ENCODE peak calls at places on chromosomes 12 and 14, in five cellular contexts. One of them, this sample, is unnamed. For H3K4me1 and H3K9me3, the result is how much of the 10 kb centered on the place peaks cover.

GRCh38 chr12:22625671-22626251 is 790 bp downstream of the ETNK1 start:
- DNase-seq in fibroblast of lung: peak
- DNase-seq in cardiac muscle cell: peak
- DNase-seq in upper lobe of right lung: no peak
- DNase-seq in CD8-positive, alpha-beta T cell: peak
- DNase-seq in this sample: peak

GRCh38 chr12:1828863-1829262 is 8.5 kb downstream of the LRTM2 start:
- DNase-seq in CD8-positive, alpha-beta T cell: no peak
- DNase-seq in fibroblast of lung: no peak
- DNase-seq in cardiac muscle cell: no peak
- DNase-seq in upper lobe of right lung: no peak
- DNase-seq in this sample: no peak

GRCh38 chr14:103404920-103405319 is 19.7 kb downstream of the MARK3 start:
- DNase-seq in fibroblast of lung: peak
- DNase-seq in upper lobe of right lung: no peak
- DNase-seq in cardiac muscle cell: peak
- DNase-seq in CD8-positive, alpha-beta T cell: no peak
- DNase-seq in this sample: no peak

GRCh38 chr12:7935773-7936581 is at the start of gene SLC2A3:
- DNase-seq in upper lobe of right lung: no peak
- DNase-seq in CD8-positive, alpha-beta T cell: peak
- DNase-seq in fibroblast of lung: peak
- DNase-seq in cardiac muscle cell: peak
- DNase-seq in this sample: no peak

GRCh38 chr12:32274665-32275064 is 124.7 kb upstream of the FGD4 start:
- DNase-seq in upper lobe of right lung: no peak
- DNase-seq in CD8-positive, alpha-beta T cell: no peak
- DNase-seq in fibroblast of lung: no peak
- DNase-seq in cardiac muscle cell: no peak
- DNase-seq in this sample: no peak

GRCh38 chr12:121274036-121274763 is 22.3 kb downstream of the CAMKK2 start:
- DNase-seq in CD8-positive, alpha-beta T cell: no peak
- DNase-seq in cardiac muscle cell: no peak
- DNase-seq in fibroblast of lung: no peak
- DNase-seq in upper lobe of right lung: no peak
- DNase-seq in this sample: no peak

GRCh38 chr12:22105542-22105941 is 59.5 kb downstream of the CMAS start:
- DNase-seq in upper lobe of right lung: no peak
- DNase-seq in fibroblast of lung: peak
- DNase-seq in cardiac muscle cell: no peak
- DNase-seq in CD8-positive, alpha-beta T cell: no peak
- DNase-seq in this sample: no peak

GRCh38 chr12:39972119-39972518 is 133.8 kb downstream of the SLC2A13 start:
- DNase-seq in upper lobe of right lung: no peak
- DNase-seq in fibroblast of lung: peak
- DNase-seq in cardiac muscle cell: peak
- DNase-seq in CD8-positive, alpha-beta T cell: no peak
- DNase-seq in this sample: no peak

GRCh38 chr14:21072102-21072501 is 2.0 kb downstream of the ARHGEF40 start:
- DNase-seq in fibroblast of lung: peak
- DNase-seq in cardiac muscle cell: peak
- DNase-seq in upper lobe of right lung: no peak
- DNase-seq in CD8-positive, alpha-beta T cell: no peak
- DNase-seq in this sample: peak

GRCh38 chr12:27575780-27576154 is 51.8 kb downstream of the PPFIBP1 start:
- DNase-seq in cardiac muscle cell: no peak
- DNase-seq in CD8-positive, alpha-beta T cell: no peak
- DNase-seq in upper lobe of right lung: no peak
- DNase-seq in fibroblast of lung: no peak
- DNase-seq in this sample: no peak
- H3K4me1 ChIP-seq in cardiac muscle cell: under half
- H3K4me1 ChIP-seq in CD8-positive, alpha-beta T cell: under half
- H3K4me1 ChIP-seq in upper lobe of right lung: under half
- H3K4me1 ChIP-seq in fibroblast of lung: under half
- H3K4me1 ChIP-seq in this sample: under half

GRCh38 chr12:125185740-125186470 is 120.7 kb downstream of the AACS start:
- DNase-seq in CD8-positive, alpha-beta T cell: no peak
- DNase-seq in fibroblast of lung: peak
- DNase-seq in upper lobe of right lung: peak
- DNase-seq in cardiac muscle cell: peak
- DNase-seq in this sample: peak

GRCh38 chr12:125185311-125185739 is 120.1 kb downstream of the AACS start:
- DNase-seq in cardiac muscle cell: no peak
- DNase-seq in fibroblast of lung: no peak
- DNase-seq in upper lobe of right lung: no peak
- DNase-seq in CD8-positive, alpha-beta T cell: no peak
- DNase-seq in this sample: no peak

GRCh38 chr12:125187780-125188741 is 122.8 kb downstream of the AACS start:
- DNase-seq in fibroblast of lung: no peak
- DNase-seq in CD8-positive, alpha-beta T cell: no peak
- DNase-seq in cardiac muscle cell: no peak
- DNase-seq in upper lobe of right lung: no peak
- DNase-seq in this sample: no peak

GRCh38 chr12:125186471-125187147 is 121.4 kb downstream of the AACS start:
- DNase-seq in cardiac muscle cell: no peak
- DNase-seq in fibroblast of lung: peak
- DNase-seq in upper lobe of right lung: no peak
- DNase-seq in CD8-positive, alpha-beta T cell: no peak
- DNase-seq in this sample: no peak

GRCh38 chr12:125187148-125187733 is 122.0 kb downstream of the AACS start:
- DNase-seq in cardiac muscle cell: no peak
- DNase-seq in CD8-positive, alpha-beta T cell: no peak
- DNase-seq in fibroblast of lung: no peak
- DNase-seq in upper lobe of right lung: no peak
- DNase-seq in this sample: peak
- H3K4me3 ChIP-seq in cardiac muscle cell: peak
- H3K4me3 ChIP-seq in CD8-positive, alpha-beta T cell: no peak
- H3K4me3 ChIP-seq in fibroblast of lung: no peak
- H3K4me3 ChIP-seq in upper lobe of right lung: peak
- H3K4me3 ChIP-seq in this sample: peak

GRCh38 chr14:34684578-34684977 is 29.8 kb downstream of the CFL2 start:
- DNase-seq in cardiac muscle cell: peak
- DNase-seq in upper lobe of right lung: no peak
- DNase-seq in fibroblast of lung: peak
- DNase-seq in CD8-positive, alpha-beta T cell: no peak
- DNase-seq in this sample: no peak

GRCh38 chr14:34692348-34692747 is 22.0 kb downstream of the CFL2 start:
- DNase-seq in cardiac muscle cell: no peak
- DNase-seq in fibroblast of lung: peak
- DNase-seq in CD8-positive, alpha-beta T cell: no peak
- DNase-seq in upper lobe of right lung: no peak
- DNase-seq in this sample: no peak

GRCh38 chr14:34685819-34686428 is 28.5 kb downstream of the CFL2 start:
- DNase-seq in CD8-positive, alpha-beta T cell: no peak
- DNase-seq in fibroblast of lung: no peak
- DNase-seq in upper lobe of right lung: no peak
- DNase-seq in cardiac muscle cell: no peak
- DNase-seq in this sample: no peak

GRCh38 chr14:34691173-34691572 is 23.2 kb downstream of the CFL2 start:
- DNase-seq in fibroblast of lung: no peak
- DNase-seq in CD8-positive, alpha-beta T cell: no peak
- DNase-seq in cardiac muscle cell: no peak
- DNase-seq in upper lobe of right lung: no peak
- DNase-seq in this sample: no peak

DNA sequence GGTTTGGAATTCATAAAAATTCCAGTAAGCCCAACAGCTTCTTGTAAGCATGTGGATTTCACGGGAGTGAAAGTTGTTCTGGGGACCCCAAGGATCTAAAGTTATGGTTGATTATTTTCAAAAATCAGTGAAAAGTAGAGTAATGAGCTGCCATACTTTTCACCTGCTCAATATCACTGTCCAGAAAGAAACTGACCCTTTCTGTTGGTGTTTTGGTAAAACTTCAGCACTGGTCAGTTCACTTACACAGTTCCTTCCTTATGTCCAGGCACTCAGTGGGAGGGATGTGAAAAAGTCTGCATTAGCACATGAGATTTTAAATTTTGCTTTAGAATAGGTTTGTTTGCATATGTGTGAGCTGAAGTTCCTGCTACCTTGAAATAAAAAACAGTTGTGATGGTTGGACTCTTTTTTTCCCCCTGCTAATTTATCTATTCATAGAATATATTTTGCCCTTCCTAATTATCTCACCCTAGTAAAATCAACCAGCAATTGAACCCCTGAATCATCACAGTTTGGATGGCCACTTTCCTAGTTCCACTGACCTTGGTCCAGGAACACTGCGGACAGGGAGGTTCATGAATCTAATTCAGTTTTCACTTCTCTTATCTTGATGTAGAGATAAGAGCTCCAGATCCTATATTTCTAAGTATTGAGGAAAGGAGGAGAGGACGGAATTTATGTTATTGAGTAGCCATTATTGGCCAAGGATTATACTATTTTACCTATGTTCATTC is 25.8 kb downstream of the CFL2 start:
- DNase-seq in upper lobe of right lung: no peak
- DNase-seq in CD8-positive, alpha-beta T cell: no peak
- DNase-seq in cardiac muscle cell: no peak
- DNase-seq in fibroblast of lung: no peak
- DNase-seq in this sample: no peak
- H3K9me3 ChIP-seq in upper lobe of right lung: under half
- H3K9me3 ChIP-seq in CD8-positive, alpha-beta T cell: under half
- H3K9me3 ChIP-seq in cardiac muscle cell: under half
- H3K9me3 ChIP-seq in fibroblast of lung: under half
- H3K9me3 ChIP-seq in this sample: under half

GRCh38 chr12:6688543-6688999 is 604 bp downstream of the ZNF384 start:
- DNase-seq in cardiac muscle cell: no peak
- DNase-seq in CD8-positive, alpha-beta T cell: peak
- DNase-seq in upper lobe of right lung: no peak
- DNase-seq in fibroblast of lung: no peak
- DNase-seq in this sample: peak
- H3K4me1 ChIP-seq in cardiac muscle cell: under half
- H3K4me1 ChIP-seq in CD8-positive, alpha-beta T cell: under half
- H3K4me1 ChIP-seq in upper lobe of right lung: under half
- H3K4me1 ChIP-seq in fibroblast of lung: under half
- H3K4me1 ChIP-seq in this sample: under half

DNA sequence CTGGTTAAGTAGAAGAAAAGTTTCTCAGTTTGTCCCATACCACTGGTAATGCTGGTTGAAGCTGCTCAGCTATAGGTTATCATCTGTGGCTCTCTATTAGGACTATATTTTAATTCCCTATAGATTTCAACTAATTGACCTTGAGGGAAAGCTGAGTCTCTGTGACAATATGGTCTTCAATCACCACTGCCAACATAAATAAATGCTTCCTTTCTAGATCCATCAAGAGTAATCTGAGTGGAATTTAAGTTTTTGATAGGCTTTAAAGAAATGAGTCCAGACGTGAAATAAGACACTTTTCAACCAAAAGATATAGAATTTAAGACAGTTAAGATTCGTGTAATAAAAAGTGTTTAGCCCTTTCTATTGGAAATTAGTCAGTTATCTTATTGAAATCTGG is 63.5 kb upstream of the MYF6 start:
- DNase-seq in fibroblast of lung: no peak
- DNase-seq in cardiac muscle cell: no peak
- DNase-seq in upper lobe of right lung: no peak
- DNase-seq in CD8-positive, alpha-beta T cell: no peak
- DNase-seq in this sample: no peak
- H3K4me3 ChIP-seq in fibroblast of lung: no peak
- H3K4me3 ChIP-seq in cardiac muscle cell: no peak
- H3K4me3 ChIP-seq in upper lobe of right lung: no peak
- H3K4me3 ChIP-seq in CD8-positive, alpha-beta T cell: no peak
- H3K4me3 ChIP-seq in this sample: no peak

DNA sequence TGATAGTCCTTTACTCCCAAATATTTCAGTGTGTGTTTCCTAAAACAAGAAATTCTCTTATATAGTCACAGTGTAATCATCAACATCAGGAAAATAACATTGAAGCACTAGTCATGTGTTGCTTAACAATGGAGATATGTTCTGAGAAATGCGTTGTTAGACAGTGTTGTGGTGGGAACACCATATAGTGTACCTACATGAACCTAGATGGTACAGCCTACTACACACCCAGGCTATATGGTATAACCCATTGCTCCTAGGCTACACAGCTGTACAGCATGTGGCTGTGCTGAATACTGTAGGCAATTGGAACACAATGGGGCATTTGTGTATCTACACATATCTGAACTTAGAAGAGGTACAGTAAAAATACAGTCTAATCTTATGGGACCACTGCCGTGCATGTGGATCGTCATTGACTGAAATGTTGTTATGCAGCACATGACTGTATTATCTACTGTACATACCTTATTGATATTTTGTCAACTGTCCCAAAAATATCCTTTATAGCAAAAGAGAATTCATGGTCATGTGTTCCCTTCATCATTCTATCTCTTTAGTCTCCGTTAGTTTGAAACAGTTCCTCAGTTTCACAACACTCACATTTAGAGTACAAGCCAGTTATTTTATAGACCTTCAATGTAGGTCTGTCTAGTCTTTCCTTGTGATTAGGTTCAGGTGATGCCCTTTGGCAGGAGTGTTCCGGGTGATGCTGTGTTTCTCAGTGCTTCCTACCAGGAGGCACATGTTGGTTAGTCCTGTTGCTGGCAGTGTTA is 109.7 kb downstream of the SLC25A47 start:
- DNase-seq in upper lobe of right lung: no peak
- DNase-seq in fibroblast of lung: no peak
- DNase-seq in cardiac muscle cell: no peak
- DNase-seq in CD8-positive, alpha-beta T cell: no peak
- DNase-seq in this sample: no peak
- H3K9me3 ChIP-seq in upper lobe of right lung: under half
- H3K9me3 ChIP-seq in fibroblast of lung: under half
- H3K9me3 ChIP-seq in cardiac muscle cell: under half
- H3K9me3 ChIP-seq in CD8-positive, alpha-beta T cell: under half
- H3K9me3 ChIP-seq in this sample: under half